ENCODE peak calls at places on chromosomes 5 and 9, in five cellular contexts. One of them, this sample, is unnamed. For H3K4me1, the result is how much of the 10 kb centered on the place peaks cover.

GRCh38 chr5:14270212-14270702 is 127.1 kb downstream of the TRIO start:
- DNase-seq in spleen: no peak
- DNase-seq in SJSA1: peak
- DNase-seq in ovary: peak
- DNase-seq in neural progenitor cell: peak
- DNase-seq in this sample: no peak

GRCh38 chr9:72680593-72681317 is 159.3 kb downstream of the TMC1 start:
- DNase-seq in spleen: no peak
- DNase-seq in SJSA1: no peak
- DNase-seq in ovary: no peak
- DNase-seq in neural progenitor cell: peak
- DNase-seq in this sample: no peak

GRCh38 chr9:69137311-69137710 is 36.8 kb upstream of the TJP2 start:
- DNase-seq in spleen: no peak
- DNase-seq in SJSA1: peak
- DNase-seq in ovary: no peak
- DNase-seq in neural progenitor cell: no peak
- DNase-seq in this sample: no peak

GRCh38 chr5:176675676-176676360 is 28.5 kb downstream of the TSPAN17 start:
- DNase-seq in spleen: no peak
- DNase-seq in SJSA1: no peak
- DNase-seq in ovary: no peak
- DNase-seq in neural progenitor cell: peak
- DNase-seq in this sample: no peak

GRCh38 chr9:122113574-122113973 is 20.5 kb upstream of the TTLL11 start:
- DNase-seq in spleen: no peak
- DNase-seq in SJSA1: no peak
- DNase-seq in ovary: no peak
- DNase-seq in neural progenitor cell: peak
- DNase-seq in this sample: no peak

GRCh38 chr5:179154991-179155955 is 95.1 kb downstream of the ZNF354C start:
- DNase-seq in spleen: peak
- DNase-seq in SJSA1: no peak
- DNase-seq in ovary: no peak
- DNase-seq in neural progenitor cell: no peak
- DNase-seq in this sample: no peak

GRCh38 chr5:143219696-143220095 is 183.8 kb downstream of the NR3C1 start:
- DNase-seq in spleen: no peak
- DNase-seq in SJSA1: no peak
- DNase-seq in ovary: no peak
- DNase-seq in neural progenitor cell: no peak
- DNase-seq in this sample: no peak

GRCh38 chr5:36755340-36755739 is 121.2 kb upstream of the NIPBL start:
- DNase-seq in spleen: no peak
- DNase-seq in SJSA1: no peak
- DNase-seq in ovary: no peak
- DNase-seq in neural progenitor cell: no peak
- DNase-seq in this sample: no peak

GRCh38 chr5:161544350-161544765 is 2.2 kb downstream of the GABRB2 start:
- DNase-seq in spleen: no peak
- DNase-seq in SJSA1: peak
- DNase-seq in ovary: no peak
- DNase-seq in neural progenitor cell: peak
- DNase-seq in this sample: no peak

GRCh38 chr9:117030254-117030768 is 343.2 kb downstream of the TRIM32 start:
- DNase-seq in spleen: no peak
- DNase-seq in SJSA1: no peak
- DNase-seq in ovary: no peak
- DNase-seq in neural progenitor cell: no peak
- DNase-seq in this sample: no peak

GRCh38 chr5:179192891-179193470 is 132.8 kb downstream of the ZNF354C start:
- DNase-seq in spleen: peak
- DNase-seq in SJSA1: no peak
- DNase-seq in ovary: no peak
- DNase-seq in neural progenitor cell: no peak
- DNase-seq in this sample: peak

GRCh38 chr9:71120439-71121247 is 778 bp downstream of the TRPM3 start:
- DNase-seq in spleen: no peak
- DNase-seq in SJSA1: no peak
- DNase-seq in ovary: no peak
- DNase-seq in neural progenitor cell: peak
- DNase-seq in this sample: no peak

GRCh38 chr5:43422143-43422542 is 10.0 kb upstream of the CCL28 start:
- DNase-seq in spleen: no peak
- DNase-seq in SJSA1: no peak
- DNase-seq in ovary: no peak
- DNase-seq in neural progenitor cell: no peak
- DNase-seq in this sample: no peak

GRCh38 chr5:109410389-109411174 is 808 bp upstream of the PJA2 start:
- DNase-seq in spleen: peak
- DNase-seq in SJSA1: peak
- DNase-seq in ovary: peak
- DNase-seq in neural progenitor cell: peak
- DNase-seq in this sample: peak

GRCh38 chr9:23663946-23664345 is 162.1 kb downstream of the ELAVL2 start:
- DNase-seq in spleen: no peak
- DNase-seq in SJSA1: no peak
- DNase-seq in ovary: no peak
- DNase-seq in neural progenitor cell: no peak
- DNase-seq in this sample: no peak

GRCh38 chr9:89623925-89624420 is 19.2 kb downstream of the GADD45G start:
- DNase-seq in spleen: no peak
- DNase-seq in SJSA1: no peak
- DNase-seq in ovary: no peak
- DNase-seq in neural progenitor cell: no peak
- DNase-seq in this sample: no peak

GRCh38 chr5:98179791-98180755 is 593.4 kb upstream of the RGMB start:
- DNase-seq in spleen: no peak
- DNase-seq in SJSA1: no peak
- DNase-seq in ovary: no peak
- DNase-seq in neural progenitor cell: no peak
- DNase-seq in this sample: no peak

GRCh38 chr9:121855476-121855875 is 204.0 kb downstream of the DAB2IP start:
- DNase-seq in spleen: no peak
- DNase-seq in SJSA1: peak
- DNase-seq in ovary: no peak
- DNase-seq in neural progenitor cell: no peak
- DNase-seq in this sample: no peak

GRCh38 chr5:124287813-124288212 is 458.6 kb downstream of the ZNF608 start:
- DNase-seq in spleen: no peak
- DNase-seq in SJSA1: no peak
- DNase-seq in ovary: no peak
- DNase-seq in neural progenitor cell: no peak
- DNase-seq in this sample: no peak

GRCh38 chr5:17713301-17713700 is 79.0 kb downstream of the TAF11L14 start:
- DNase-seq in spleen: no peak
- DNase-seq in SJSA1: no peak
- DNase-seq in ovary: no peak
- DNase-seq in neural progenitor cell: no peak
- DNase-seq in this sample: no peak

GRCh38 chr5:53011233-53011632 is 22.1 kb downstream of the ITGA2 start:
- DNase-seq in spleen: no peak
- DNase-seq in SJSA1: no peak
- DNase-seq in ovary: no peak
- DNase-seq in neural progenitor cell: no peak
- DNase-seq in this sample: no peak

GRCh38 chr5:53010819-53011218 is 21.7 kb downstream of the ITGA2 start:
- DNase-seq in spleen: no peak
- DNase-seq in SJSA1: no peak
- DNase-seq in ovary: no peak
- DNase-seq in neural progenitor cell: no peak
- DNase-seq in this sample: no peak

GRCh38 chr5:53009816-53010215 is 20.7 kb downstream of the ITGA2 start:
- DNase-seq in spleen: no peak
- DNase-seq in SJSA1: no peak
- DNase-seq in ovary: no peak
- DNase-seq in neural progenitor cell: no peak
- DNase-seq in this sample: no peak

GRCh38 chr5:53006920-53007890 is 18.1 kb downstream of the ITGA2 start:
- DNase-seq in spleen: no peak
- DNase-seq in SJSA1: no peak
- DNase-seq in ovary: no peak
- DNase-seq in neural progenitor cell: no peak
- DNase-seq in this sample: no peak

GRCh38 chr5:53008751-53009150 is 19.6 kb downstream of the ITGA2 start:
- DNase-seq in spleen: no peak
- DNase-seq in SJSA1: no peak
- DNase-seq in ovary: no peak
- DNase-seq in neural progenitor cell: no peak
- DNase-seq in this sample: no peak
- H3K4me1 ChIP-seq in spleen: under half
- H3K4me1 ChIP-seq in SJSA1: half or more
- H3K4me1 ChIP-seq in ovary: under half
- H3K4me1 ChIP-seq in neural progenitor cell: under half
- H3K4me1 ChIP-seq in this sample: under half

DNA sequence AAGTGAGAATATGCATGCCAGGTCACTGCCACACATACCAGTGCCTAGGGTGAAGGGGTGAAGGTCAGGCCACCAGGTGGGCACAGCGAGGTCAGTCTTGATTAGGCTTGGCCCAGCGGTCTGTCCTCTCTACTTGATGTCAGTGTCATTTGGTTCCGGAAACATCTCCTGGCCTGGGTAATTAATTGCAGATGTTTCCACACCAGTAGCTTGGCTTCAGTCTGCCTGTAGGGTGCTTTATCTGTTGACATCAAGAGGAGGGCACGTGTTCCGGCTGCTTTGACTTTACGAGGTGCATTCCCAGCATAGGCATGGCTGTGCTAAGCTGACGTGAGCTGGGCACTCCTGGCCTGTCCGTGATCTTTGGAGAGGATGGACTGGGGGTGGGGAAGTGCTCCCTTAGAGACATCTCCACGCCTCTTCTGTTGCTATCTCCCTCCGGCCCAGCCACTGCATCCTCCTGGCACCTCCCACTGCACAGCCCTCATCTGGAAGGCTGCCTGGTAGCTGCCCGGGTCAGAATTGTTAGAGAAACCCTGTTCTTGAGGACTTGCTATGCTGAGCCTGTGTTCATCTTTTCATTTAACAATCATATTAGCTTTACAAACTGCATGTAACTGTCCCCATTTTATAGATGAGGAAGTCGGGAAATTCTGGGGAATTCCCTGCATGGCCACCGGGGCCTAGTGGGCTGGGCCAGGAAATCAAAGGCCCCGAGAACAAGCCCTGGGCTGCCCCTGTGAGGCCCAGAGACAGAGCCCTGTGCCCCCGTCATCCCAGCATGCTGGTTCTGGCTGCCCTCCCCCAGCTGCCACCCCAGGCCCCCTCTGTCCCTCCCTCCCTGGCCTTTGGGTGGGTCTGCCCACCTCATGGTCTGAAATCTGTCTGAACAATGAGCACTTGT is 29.1 kb downstream of the JADE2 start:
- DNase-seq in spleen: no peak
- DNase-seq in SJSA1: peak
- DNase-seq in ovary: peak
- DNase-seq in neural progenitor cell: no peak
- DNase-seq in this sample: no peak
- H3K4me1 ChIP-seq in spleen: under half
- H3K4me1 ChIP-seq in SJSA1: half or more
- H3K4me1 ChIP-seq in ovary: under half
- H3K4me1 ChIP-seq in neural progenitor cell: under half
- H3K4me1 ChIP-seq in this sample: under half

GRCh38 chr9:35643046-35643445 is 7.7 kb downstream of the SIT1 start:
- DNase-seq in spleen: no peak
- DNase-seq in SJSA1: no peak
- DNase-seq in ovary: no peak
- DNase-seq in neural progenitor cell: no peak
- DNase-seq in this sample: no peak
- H3K4me1 ChIP-seq in spleen: under half
- H3K4me1 ChIP-seq in SJSA1: under half
- H3K4me1 ChIP-seq in ovary: under half
- H3K4me1 ChIP-seq in neural progenitor cell: under half
- H3K4me1 ChIP-seq in this sample: under half

DNA sequence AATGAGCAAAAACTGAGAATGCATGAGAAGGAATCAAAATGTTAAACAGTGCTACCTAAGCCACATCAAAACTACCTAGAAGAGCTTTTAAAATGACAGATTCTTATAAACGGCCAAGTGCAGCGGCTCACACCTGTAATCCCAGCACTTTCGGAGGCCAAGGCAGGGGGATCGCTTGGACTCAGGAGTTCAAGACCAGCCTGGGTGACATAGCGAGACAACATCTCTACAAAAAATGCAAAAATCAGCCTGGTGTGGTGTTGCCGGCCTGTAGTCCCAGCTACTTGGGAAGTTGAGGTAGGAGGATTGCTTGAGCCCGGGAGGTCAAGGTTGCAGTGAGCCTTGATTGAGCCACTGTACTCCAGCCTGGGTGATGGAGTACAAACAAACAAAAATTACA is 13.4 kb downstream of the FNBP1 start:
- DNase-seq in spleen: no peak
- DNase-seq in SJSA1: no peak
- DNase-seq in ovary: no peak
- DNase-seq in neural progenitor cell: no peak
- DNase-seq in this sample: no peak
- H3K4me1 ChIP-seq in spleen: half or more
- H3K4me1 ChIP-seq in SJSA1: under half
- H3K4me1 ChIP-seq in ovary: under half
- H3K4me1 ChIP-seq in neural progenitor cell: under half
- H3K4me1 ChIP-seq in this sample: under half

GRCh38 chr9:110128664-110129329 is 79.2 kb downstream of the C9orf152 start:
- DNase-seq in spleen: no peak
- DNase-seq in SJSA1: no peak
- DNase-seq in ovary: no peak
- DNase-seq in neural progenitor cell: no peak
- DNase-seq in this sample: no peak

GRCh38 chr9:110126986-110127864 is 80.7 kb downstream of the C9orf152 start:
- DNase-seq in spleen: peak
- DNase-seq in SJSA1: no peak
- DNase-seq in ovary: peak
- DNase-seq in neural progenitor cell: peak
- DNase-seq in this sample: peak

GRCh38 chr9:110125207-110125751 is 82.7 kb downstream of the C9orf152 start:
- DNase-seq in spleen: peak
- DNase-seq in SJSA1: peak
- DNase-seq in ovary: peak
- DNase-seq in neural progenitor cell: peak
- DNase-seq in this sample: peak

GRCh38 chr9:110125763-110126351 is 82.1 kb downstream of the C9orf152 start:
- DNase-seq in spleen: no peak
- DNase-seq in SJSA1: no peak
- DNase-seq in ovary: no peak
- DNase-seq in neural progenitor cell: no peak
- DNase-seq in this sample: no peak

GRCh38 chr9:110126457-110126856 is 81.5 kb downstream of the C9orf152 start:
- DNase-seq in spleen: no peak
- DNase-seq in SJSA1: no peak
- DNase-seq in ovary: no peak
- DNase-seq in neural progenitor cell: no peak
- DNase-seq in this sample: no peak
- H3K4me1 ChIP-seq in spleen: half or more
- H3K4me1 ChIP-seq in SJSA1: half or more
- H3K4me1 ChIP-seq in ovary: under half
- H3K4me1 ChIP-seq in neural progenitor cell: half or more
- H3K4me1 ChIP-seq in this sample: under half

This sample was measured in mucosa of descending colon.